ENCODE peak calls at places on chromosomes 7 and 10, in five cellular contexts. E is brain microvascular endothelial cell, V is thyroid gland, B is heart left ventricle, N is psoas muscle. A is an unnamed sample.

GRCh38 chr7:134188311-134188710 is 61.2 kb downstream of the LRGUK start:
- DNase-seq in E (no peak), V (no peak), B (no peak), N (no peak), A (no peak)

GRCh38 chr7:156064921-156065386 is 252.7 kb upstream of the SHH start:
- DNase-seq in E (peak; percentile 16), V (no peak), B (no peak), N (no peak), A (peak; percentile 33)

GRCh38 chr7:6604458-6604857 is 11.0 kb upstream of the ZNF853 start:
- DNase-seq in E (no peak), V (no peak), B (peak; percentile 40), N (no peak), A (no peak)

GRCh38 chr7:101121996-101122932 is 4.6 kb upstream of the SERPINE1 start:
- DNase-seq in E (peak; percentile 98), V (peak; percentile 38), B (peak; percentile 84), N (peak; percentile 82), A (peak; percentile 84)

GRCh38 chr10:79239930-79240713 is 107.1 kb upstream of the PPIF start:
- DNase-seq in E (no peak), V (peak; percentile 74), B (no peak), N (no peak), A (no peak)

GRCh38 chr10:30133198-30133597 is 73.8 kb upstream of the JCAD start:
- DNase-seq in E (no peak), V (no peak), B (no peak), N (no peak), A (no peak)

GRCh38 chr10:126562209-126562680 is 108.2 kb downstream of the C10orf90 start:
- DNase-seq in E (no peak), V (no peak), B (no peak), N (no peak), A (no peak)

GRCh38 chr7:112985377-112985987 is 101.1 kb downstream of the GPR85 start:
- DNase-seq in E (peak; percentile 74), V (no peak), B (no peak), N (no peak), A (no peak)

GRCh38 chr7:96973986-96974385 is 31.4 kb upstream of the DLX6 start:
- DNase-seq in E (peak; percentile 38), V (no peak), B (no peak), N (no peak), A (peak; percentile 49)

GRCh38 chr10:102962259-102962658 is 44.2 kb downstream of the CNNM2 start:
- DNase-seq in E (no peak), V (no peak), B (no peak), N (no peak), A (no peak)

GRCh38 chr10:75712241-75712880 is 280.9 kb downstream of the LRMDA start:
- DNase-seq in E (no peak), V (no peak), B (no peak), N (peak; percentile 50), A (no peak)

GRCh38 chr10:104391150-104391968 is 37.7 kb downstream of the CFAP58 start:
- DNase-seq in E (no peak), V (peak; percentile 5), B (no peak), N (no peak), A (no peak)

GRCh38 chr7:110604885-110605284 is 486.0 kb upstream of the LRRN3 start:
- DNase-seq in E (no peak), V (no peak), B (no peak), N (no peak), A (no peak)
- TF ChIP-seq CTCF in E (no peak), V (no peak), B (no peak), N (no peak), A (no peak)

GRCh38 chr7:2687338-2687869 is 598 bp upstream of the AMZ1 start:
- DNase-seq in E (peak; percentile 28), V (peak; percentile 35), B (no peak), N (no peak), A (no peak)
- H3K4me3 ChIP-seq in E (peak overlapping the region; percentile 24), V (no peak overlapping the region), B (no peak overlapping the region), N (peak overlapping the region; percentile 46), A (no peak overlapping the region)

DNA sequence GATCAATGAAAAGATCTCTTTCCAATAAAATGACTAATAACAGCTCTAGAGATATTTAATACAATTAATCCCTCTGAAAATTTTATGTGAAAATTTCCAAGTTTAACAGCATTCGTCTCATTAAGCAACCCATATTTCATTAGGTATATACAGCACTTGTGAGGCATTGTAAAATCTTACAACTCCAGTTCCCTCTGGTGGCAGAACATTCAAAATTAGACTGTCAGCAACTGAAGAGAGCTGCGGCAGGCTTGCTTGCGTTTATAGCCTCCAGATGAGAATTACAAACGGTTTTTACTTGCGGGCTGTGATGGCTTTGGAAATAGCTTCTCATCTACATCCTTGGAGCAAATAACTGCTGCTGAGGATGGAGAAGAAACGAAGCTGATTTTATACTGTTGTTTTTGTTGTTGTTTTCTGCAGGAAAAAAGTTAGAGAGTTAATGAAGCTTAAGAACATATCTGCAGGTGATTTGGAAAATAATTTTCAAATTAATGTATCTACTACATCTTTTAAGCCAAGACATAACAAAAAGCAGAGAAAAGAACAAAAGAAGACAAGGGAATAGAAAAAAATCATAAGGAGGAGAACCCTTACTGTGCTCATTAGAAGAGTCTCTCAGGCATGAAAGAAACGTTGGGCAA is 171.3 kb downstream of the MAGI2 start:
- DNase-seq in E (peak; percentile 71), V (peak; percentile 17), B (no peak), N (no peak), A (peak; percentile 60)
- TF ChIP-seq CTCF in E (peak; percentile 64), V (peak; percentile 40), B (peak; percentile 45), N (peak; percentile 46), A (peak; percentile 56)

GRCh38 chr10:51876528-51876927 is 177.1 kb upstream of the CSTF2T start:
- DNase-seq in E (no peak), V (peak; percentile 57), B (no peak), N (no peak), A (no peak)
- H3K4me3 ChIP-seq in E (no peak overlapping the region), V (no peak overlapping the region), B (no peak overlapping the region), N (peak overlapping the region; percentile 19), A (no peak overlapping the region)

DNA sequence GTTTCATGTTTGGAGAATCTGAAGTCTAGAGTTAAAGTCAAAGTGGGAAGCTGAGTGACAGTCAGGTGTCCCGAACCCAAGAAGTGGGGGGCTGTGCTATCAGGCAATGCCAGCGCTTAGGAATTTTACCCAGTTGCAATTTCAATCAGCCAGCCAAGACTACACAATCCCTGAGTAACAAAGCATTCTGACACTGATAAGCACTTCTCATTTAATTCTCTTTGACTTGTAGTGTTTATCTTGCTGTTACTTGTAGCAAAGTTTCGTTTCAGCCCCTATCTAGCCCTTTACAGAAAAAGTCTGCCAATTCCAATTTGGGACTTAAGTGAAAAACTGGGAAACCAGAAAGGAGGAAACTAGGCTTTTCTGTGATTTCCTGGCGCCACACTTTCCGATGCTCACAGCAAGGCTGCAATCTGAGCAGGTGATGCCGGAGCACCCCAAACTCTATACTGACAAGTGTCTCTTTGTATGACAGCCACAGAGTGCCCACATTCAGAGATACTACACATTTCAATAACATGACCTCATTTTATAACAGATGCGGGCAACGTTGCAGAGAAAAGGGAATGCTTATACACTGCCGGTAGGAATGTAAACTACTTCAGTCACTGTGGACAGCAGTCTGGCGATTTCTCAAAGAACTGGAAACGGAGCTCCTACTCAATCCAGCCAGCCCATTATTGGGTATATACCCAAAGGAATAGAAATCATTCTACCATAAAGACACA is 61.0 kb downstream of the ITIH5 start:
- DNase-seq in E (no peak), V (no peak), B (no peak), N (no peak), A (no peak)
- TF ChIP-seq CTCF in E (no peak), V (no peak), B (no peak), N (no peak), A (no peak)

GRCh38 chr10:23412223-23412622 is 26.7 kb upstream of the OTUD1 start:
- DNase-seq in E (peak; percentile 51), V (no peak), B (no peak), N (no peak), A (no peak)

GRCh38 chr10:23406409-23406808 is 32.5 kb upstream of the OTUD1 start:
- DNase-seq in E (no peak), V (no peak), B (no peak), N (no peak), A (no peak)

GRCh38 chr10:23405540-23405939 is 33.3 kb upstream of the OTUD1 start:
- DNase-seq in E (peak; percentile 29), V (no peak), B (no peak), N (no peak), A (no peak)

GRCh38 chr10:23404461-23404980 is 34.4 kb upstream of the OTUD1 start:
- DNase-seq in E (no peak), V (no peak), B (no peak), N (no peak), A (no peak)

GRCh38 chr10:23408330-23408976 is 30.4 kb upstream of the OTUD1 start:
- DNase-seq in E (no peak), V (no peak), B (no peak), N (no peak), A (no peak)
- H3K4me3 ChIP-seq in E (no peak overlapping the region), V (no peak overlapping the region), B (no peak overlapping the region), N (no peak overlapping the region), A (no peak overlapping the region)

DNA sequence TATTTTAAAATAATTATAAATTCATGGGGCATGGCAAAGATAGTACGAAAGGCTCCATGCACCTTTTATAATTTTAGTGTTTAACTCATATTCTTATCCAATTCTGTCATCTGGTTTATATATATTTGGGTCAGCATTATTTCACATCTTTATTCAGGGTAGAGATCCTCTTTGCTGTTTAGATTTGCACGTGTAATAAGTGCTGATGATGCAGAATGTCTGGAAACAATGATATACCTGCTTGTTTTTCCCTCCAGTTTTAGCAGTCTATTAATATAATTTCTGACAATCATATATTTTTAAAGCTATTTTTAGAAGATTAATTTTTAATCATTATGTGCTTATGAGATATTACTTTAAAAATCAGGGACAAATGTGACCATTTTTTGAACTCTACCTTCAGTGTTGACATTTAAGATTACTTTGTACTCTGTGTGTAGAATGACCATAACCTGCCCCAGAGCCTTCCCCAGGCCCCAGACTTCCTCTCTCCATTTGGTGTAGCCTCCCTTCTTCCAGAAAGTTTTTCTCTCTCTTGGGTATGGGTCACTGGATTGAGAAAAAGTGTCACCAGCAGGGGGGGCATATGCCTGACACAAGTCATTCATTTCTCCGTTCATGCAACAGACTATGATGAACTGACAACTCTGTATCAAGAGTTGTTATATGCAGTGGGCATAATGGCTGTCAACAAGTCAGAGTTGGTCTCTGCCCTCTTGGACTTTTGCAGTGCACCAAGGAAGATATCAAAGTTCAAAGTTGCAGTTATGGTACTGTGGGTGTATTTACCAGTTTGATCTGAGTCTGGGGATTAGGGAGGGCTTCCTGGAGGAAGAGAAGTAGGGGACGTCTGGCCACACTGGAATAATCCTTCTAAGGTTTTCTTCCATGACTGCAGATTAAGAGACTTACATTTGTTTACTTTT is 192.6 kb upstream of the CCDC6 start:
- DNase-seq in E (peak; percentile 13), V (no peak), B (no peak), N (no peak), A (no peak)
- TF ChIP-seq CTCF in E (peak; percentile 59), V (no peak), B (peak; percentile 33), N (peak; percentile 26), A (no peak)

GRCh38 chr10:61985715-61986114 is 84.2 kb downstream of the ARID5B start:
- DNase-seq in E (no peak), V (no peak), B (no peak), N (no peak), A (no peak)

GRCh38 chr10:61987951-61988379 is 86.5 kb downstream of the ARID5B start:
- DNase-seq in E (no peak), V (no peak), B (no peak), N (no peak), A (no peak)

GRCh38 chr10:61986357-61986756 is 84.9 kb downstream of the ARID5B start:
- DNase-seq in E (no peak), V (no peak), B (no peak), N (no peak), A (no peak)

GRCh38 chr10:61987537-61987936 is 86.0 kb downstream of the ARID5B start:
- DNase-seq in E (no peak), V (no peak), B (no peak), N (no peak), A (no peak)

GRCh38 chr10:61986788-61987187 is 85.3 kb downstream of the ARID5B start:
- DNase-seq in E (no peak), V (no peak), B (no peak), N (no peak), A (no peak)
- H3K4me3 ChIP-seq in E (no peak overlapping the region), V (no peak overlapping the region), B (no peak overlapping the region), N (no peak overlapping the region), A (no peak overlapping the region)